ENCODE peak calls at places on chromosomes 1 and 21, in five cellular contexts. One of them, this sample, is unnamed.

GRCh38 chr21:15293251-15293650 is 228.5 kb upstream of the NRIP1 start:
- DNase-seq in neural progenitor cell: no peak
- DNase-seq in heart left ventricle: no peak
- DNase-seq in astrocyte of the spinal cord: peak
- DNase-seq in OCI-LY7: no peak
- DNase-seq in this sample: peak

GRCh38 chr1:197356723-197357533 is 88.9 kb downstream of the CRB1 start:
- DNase-seq in neural progenitor cell: peak
- DNase-seq in heart left ventricle: peak
- DNase-seq in astrocyte of the spinal cord: peak
- DNase-seq in OCI-LY7: peak
- DNase-seq in this sample: peak

GRCh38 chr1:241444836-241445235 is 74.7 kb downstream of the FH start:
- DNase-seq in neural progenitor cell: no peak
- DNase-seq in heart left ventricle: no peak
- DNase-seq in astrocyte of the spinal cord: no peak
- DNase-seq in OCI-LY7: no peak
- DNase-seq in this sample: no peak

GRCh38 chr1:17596651-17597509 is 57.4 kb downstream of the ARHGEF10L start:
- DNase-seq in neural progenitor cell: no peak
- DNase-seq in heart left ventricle: no peak
- DNase-seq in astrocyte of the spinal cord: no peak
- DNase-seq in OCI-LY7: no peak
- DNase-seq in this sample: no peak

GRCh38 chr1:205826407-205826806 is 13.4 kb upstream of the SLC41A1 start:
- DNase-seq in neural progenitor cell: no peak
- DNase-seq in heart left ventricle: no peak
- DNase-seq in astrocyte of the spinal cord: no peak
- DNase-seq in OCI-LY7: no peak
- DNase-seq in this sample: no peak

GRCh38 chr1:219495737-219496408 is 117.0 kb downstream of the ZC3H11B start:
- DNase-seq in neural progenitor cell: no peak
- DNase-seq in heart left ventricle: no peak
- DNase-seq in astrocyte of the spinal cord: no peak
- DNase-seq in OCI-LY7: no peak
- DNase-seq in this sample: no peak

GRCh38 chr1:237134929-237135328 is 92.9 kb downstream of the RYR2 start:
- DNase-seq in neural progenitor cell: no peak
- DNase-seq in heart left ventricle: no peak
- DNase-seq in astrocyte of the spinal cord: no peak
- DNase-seq in OCI-LY7: no peak
- DNase-seq in this sample: no peak

GRCh38 chr1:24914226-24915069 is 15.6 kb downstream of the RUNX3 start:
- DNase-seq in neural progenitor cell: no peak
- DNase-seq in heart left ventricle: no peak
- DNase-seq in astrocyte of the spinal cord: peak
- DNase-seq in OCI-LY7: no peak
- DNase-seq in this sample: no peak

GRCh38 chr1:222844108-222844779 is 29.4 kb downstream of the DISP1 start:
- DNase-seq in neural progenitor cell: peak
- DNase-seq in heart left ventricle: no peak
- DNase-seq in astrocyte of the spinal cord: peak
- DNase-seq in OCI-LY7: no peak
- DNase-seq in this sample: peak

GRCh38 chr1:171743014-171743870 is 1.4 kb upstream of the VAMP4 start:
- DNase-seq in neural progenitor cell: no peak
- DNase-seq in heart left ventricle: no peak
- DNase-seq in astrocyte of the spinal cord: peak
- DNase-seq in OCI-LY7: no peak
- DNase-seq in this sample: peak

GRCh38 chr1:5514519-5515183 is 477.6 kb downstream of the NPHP4 start:
- DNase-seq in neural progenitor cell: peak
- DNase-seq in heart left ventricle: peak
- DNase-seq in astrocyte of the spinal cord: peak
- DNase-seq in OCI-LY7: peak
- DNase-seq in this sample: peak

GRCh38 chr1:237878406-237878805 is 12.3 kb downstream of the ZP4 start:
- DNase-seq in neural progenitor cell: no peak
- DNase-seq in heart left ventricle: no peak
- DNase-seq in astrocyte of the spinal cord: no peak
- DNase-seq in OCI-LY7: no peak
- DNase-seq in this sample: no peak

GRCh38 chr1:186304982-186305949 is 69.8 kb downstream of the TPR start:
- DNase-seq in neural progenitor cell: peak
- DNase-seq in heart left ventricle: no peak
- DNase-seq in astrocyte of the spinal cord: peak
- DNase-seq in OCI-LY7: peak
- DNase-seq in this sample: peak

GRCh38 chr1:246181244-246181643 is 325.8 kb downstream of the SMYD3 start:
- DNase-seq in neural progenitor cell: no peak
- DNase-seq in heart left ventricle: no peak
- DNase-seq in astrocyte of the spinal cord: no peak
- DNase-seq in OCI-LY7: peak
- DNase-seq in this sample: no peak

GRCh38 chr1:215748431-215748830 is 181.3 kb downstream of the KCTD3 start:
- DNase-seq in neural progenitor cell: no peak
- DNase-seq in heart left ventricle: no peak
- DNase-seq in astrocyte of the spinal cord: no peak
- DNase-seq in OCI-LY7: no peak
- DNase-seq in this sample: no peak

GRCh38 chr1:229323205-229323604 is 19.6 kb downstream of the CCSAP start:
- DNase-seq in neural progenitor cell: no peak
- DNase-seq in heart left ventricle: no peak
- DNase-seq in astrocyte of the spinal cord: no peak
- DNase-seq in OCI-LY7: no peak
- DNase-seq in this sample: no peak

GRCh38 chr1:3924186-3924815 is 24.2 kb upstream of the C1orf174 start:
- DNase-seq in neural progenitor cell: no peak
- DNase-seq in heart left ventricle: no peak
- DNase-seq in astrocyte of the spinal cord: no peak
- DNase-seq in OCI-LY7: no peak
- DNase-seq in this sample: no peak

GRCh38 chr1:68954841-68955240 is 458.0 kb upstream of the DEPDC1 start:
- DNase-seq in neural progenitor cell: no peak
- DNase-seq in heart left ventricle: no peak
- DNase-seq in astrocyte of the spinal cord: peak
- DNase-seq in OCI-LY7: no peak
- DNase-seq in this sample: peak

GRCh38 chr1:180811886-180812285 is 100.8 kb upstream of the KIAA1614 start:
- DNase-seq in neural progenitor cell: no peak
- DNase-seq in heart left ventricle: no peak
- DNase-seq in astrocyte of the spinal cord: no peak
- DNase-seq in OCI-LY7: no peak
- DNase-seq in this sample: no peak

GRCh38 chr1:159339517-159339916 is 37.4 kb downstream of the FCER1A start:
- DNase-seq in neural progenitor cell: no peak
- DNase-seq in heart left ventricle: no peak
- DNase-seq in astrocyte of the spinal cord: peak
- DNase-seq in OCI-LY7: no peak
- DNase-seq in this sample: no peak

GRCh38 chr1:61081637-61082335 is 575 bp upstream of the NFIA start:
- DNase-seq in neural progenitor cell: peak
- DNase-seq in heart left ventricle: peak
- DNase-seq in astrocyte of the spinal cord: peak
- DNase-seq in OCI-LY7: peak
- DNase-seq in this sample: peak

GRCh38 chr1:159877695-159878444 is 15.4 kb upstream of the VSIG8 start:
- DNase-seq in neural progenitor cell: no peak
- DNase-seq in heart left ventricle: no peak
- DNase-seq in astrocyte of the spinal cord: no peak
- DNase-seq in OCI-LY7: no peak
- DNase-seq in this sample: no peak

GRCh38 chr1:206000641-206001339 is 2.4 kb downstream of the RAB7B start:
- DNase-seq in neural progenitor cell: no peak
- DNase-seq in heart left ventricle: no peak
- DNase-seq in astrocyte of the spinal cord: no peak
- DNase-seq in OCI-LY7: no peak
- DNase-seq in this sample: peak

GRCh38 chr1:63124666-63125191 is 197.6 kb upstream of the FOXD3 start:
- DNase-seq in neural progenitor cell: no peak
- DNase-seq in heart left ventricle: no peak
- DNase-seq in astrocyte of the spinal cord: peak
- DNase-seq in OCI-LY7: no peak
- DNase-seq in this sample: peak

GRCh38 chr1:204651843-204652421 is 33.6 kb downstream of the LRRN2 start:
- DNase-seq in neural progenitor cell: peak
- DNase-seq in heart left ventricle: no peak
- DNase-seq in astrocyte of the spinal cord: no peak
- DNase-seq in OCI-LY7: no peak
- DNase-seq in this sample: no peak

GRCh38 chr1:22915816-22916468 is 56.7 kb downstream of the LACTBL1 start:
- DNase-seq in neural progenitor cell: peak
- DNase-seq in heart left ventricle: no peak
- DNase-seq in astrocyte of the spinal cord: no peak
- DNase-seq in OCI-LY7: no peak
- DNase-seq in this sample: no peak

GRCh38 chr1:237748192-237748591 is 142.5 kb downstream of the ZP4 start:
- DNase-seq in neural progenitor cell: no peak
- DNase-seq in heart left ventricle: no peak
- DNase-seq in astrocyte of the spinal cord: no peak
- DNase-seq in OCI-LY7: no peak
- DNase-seq in this sample: no peak

GRCh38 chr1:1053022-1053421 is 21.1 kb downstream of the RNF223 start:
- DNase-seq in neural progenitor cell: no peak
- DNase-seq in heart left ventricle: no peak
- DNase-seq in astrocyte of the spinal cord: no peak
- DNase-seq in OCI-LY7: no peak
- DNase-seq in this sample: no peak

GRCh38 chr1:1050577-1051052 is 23.5 kb downstream of the RNF223 start:
- DNase-seq in neural progenitor cell: no peak
- DNase-seq in heart left ventricle: peak
- DNase-seq in astrocyte of the spinal cord: no peak
- DNase-seq in OCI-LY7: no peak
- DNase-seq in this sample: no peak

GRCh38 chr1:1049318-1050165 is 24.6 kb downstream of the RNF223 start:
- DNase-seq in neural progenitor cell: no peak
- DNase-seq in heart left ventricle: no peak
- DNase-seq in astrocyte of the spinal cord: no peak
- DNase-seq in OCI-LY7: no peak
- DNase-seq in this sample: no peak

GRCh38 chr1:1052003-1052840 is 21.9 kb downstream of the RNF223 start:
- DNase-seq in neural progenitor cell: no peak
- DNase-seq in heart left ventricle: no peak
- DNase-seq in astrocyte of the spinal cord: no peak
- DNase-seq in OCI-LY7: no peak
- DNase-seq in this sample: no peak

DNA sequence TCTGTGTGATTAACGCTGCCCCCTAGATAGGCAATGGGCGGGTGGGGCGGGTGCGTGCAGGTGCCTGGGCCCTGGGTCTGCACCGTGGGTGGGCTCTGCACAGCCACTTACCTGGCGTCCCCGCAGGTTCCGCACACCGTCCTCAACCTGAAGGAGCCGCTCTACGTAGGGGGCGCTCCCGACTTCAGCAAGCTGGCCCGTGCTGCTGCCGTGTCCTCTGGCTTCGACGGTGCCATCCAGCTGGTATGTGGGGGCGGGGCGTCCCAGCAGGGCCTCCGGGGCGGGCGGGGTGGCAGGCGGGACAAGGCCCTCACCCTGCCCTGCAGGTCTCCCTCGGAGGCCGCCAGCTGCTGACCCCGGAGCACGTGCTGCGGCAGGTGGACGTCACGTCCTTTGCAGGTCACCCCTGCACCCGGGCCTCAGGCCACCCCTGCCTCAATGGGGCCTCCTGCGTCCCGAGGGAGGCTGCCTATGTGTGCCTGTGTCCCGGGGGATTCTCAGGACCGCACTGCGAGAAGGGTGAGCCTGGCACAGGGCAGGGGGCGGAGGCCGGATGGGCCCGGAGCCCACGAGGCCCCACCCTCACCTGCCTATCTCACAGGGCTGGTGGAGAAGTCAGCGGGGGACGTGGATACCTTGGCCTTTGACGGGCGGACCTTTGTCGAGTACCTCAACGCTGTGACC is 22.8 kb downstream of the RNF223 start:
- DNase-seq in neural progenitor cell: no peak
- DNase-seq in heart left ventricle: no peak
- DNase-seq in astrocyte of the spinal cord: no peak
- DNase-seq in OCI-LY7: no peak
- DNase-seq in this sample: no peak
- TF ChIP-seq CTCF in neural progenitor cell: no peak
- TF ChIP-seq CTCF in heart left ventricle: no peak
- TF ChIP-seq CTCF in astrocyte of the spinal cord: no peak
- TF ChIP-seq CTCF in OCI-LY7: no peak
- TF ChIP-seq CTCF in this sample: no peak

GRCh38 chr1:1628656-1629429 is 3.1 kb upstream of the MMP23B start:
- DNase-seq in neural progenitor cell: peak
- DNase-seq in heart left ventricle: no peak
- DNase-seq in astrocyte of the spinal cord: no peak
- DNase-seq in OCI-LY7: peak
- DNase-seq in this sample: no peak
- H3K4me3 ChIP-seq in neural progenitor cell: no peak
- H3K4me3 ChIP-seq in heart left ventricle: no peak
- H3K4me3 ChIP-seq in astrocyte of the spinal cord: no peak
- H3K4me3 ChIP-seq in OCI-LY7: peak
- H3K4me3 ChIP-seq in this sample: no peak

DNA sequence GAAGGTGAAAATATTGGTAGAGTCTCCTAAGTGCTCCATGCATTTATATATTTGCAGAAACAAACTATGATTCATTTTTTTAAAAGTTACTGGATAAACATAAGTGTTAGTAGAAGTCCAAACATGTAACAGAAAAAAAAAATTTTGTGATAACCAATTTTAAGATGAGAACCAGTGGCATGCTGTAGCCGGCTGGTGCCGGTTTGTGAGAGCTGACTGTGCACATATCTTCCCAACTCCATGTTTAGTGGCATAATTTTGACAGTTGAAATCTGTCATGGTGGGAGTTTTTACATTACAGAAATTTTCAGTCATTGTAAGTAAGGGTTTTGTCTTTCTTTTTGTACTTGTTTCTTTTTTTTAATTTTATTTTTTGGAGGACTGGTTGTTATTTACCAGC is 141.2 kb downstream of the TTLL7 start:
- DNase-seq in neural progenitor cell: no peak
- DNase-seq in heart left ventricle: no peak
- DNase-seq in astrocyte of the spinal cord: no peak
- DNase-seq in OCI-LY7: no peak
- DNase-seq in this sample: no peak
- TF ChIP-seq CTCF in neural progenitor cell: no peak
- TF ChIP-seq CTCF in heart left ventricle: no peak
- TF ChIP-seq CTCF in astrocyte of the spinal cord: no peak
- TF ChIP-seq CTCF in OCI-LY7: no peak
- TF ChIP-seq CTCF in this sample: no peak

DNA sequence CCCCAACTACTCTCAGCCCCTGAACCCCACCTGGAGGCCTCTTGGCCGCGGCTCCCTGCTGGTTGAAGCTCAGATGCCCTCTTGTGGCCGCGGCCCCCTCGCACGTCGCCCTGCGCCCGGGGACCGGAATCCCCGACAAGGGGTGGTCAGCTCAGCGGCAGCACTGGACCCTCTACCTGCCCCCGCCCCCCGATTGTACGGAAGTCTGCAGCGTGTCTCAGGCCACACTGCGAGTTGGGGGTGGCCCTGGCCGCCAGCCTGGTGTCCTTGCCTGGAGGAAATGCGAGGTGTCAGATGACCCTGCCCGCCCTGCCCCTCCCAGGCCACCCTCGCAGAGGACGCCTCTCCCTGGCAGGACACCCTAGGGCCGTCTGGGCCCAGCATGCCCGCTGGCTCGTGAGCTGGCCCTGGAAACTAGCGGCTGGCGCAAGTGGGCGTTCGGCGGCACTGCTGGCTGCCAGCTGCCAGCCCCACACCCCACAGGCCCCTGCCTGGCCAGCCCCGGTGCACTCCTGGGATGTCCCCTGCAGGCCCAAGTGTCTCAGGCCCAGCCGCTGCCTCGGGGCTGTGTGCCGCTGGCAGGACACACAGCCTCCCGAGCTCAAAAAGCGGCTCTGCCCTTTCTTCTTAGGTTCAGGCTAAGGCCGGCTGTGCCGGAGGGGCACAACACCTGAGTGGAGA is 60.8 kb downstream of the EDN2 start:
- DNase-seq in neural progenitor cell: peak
- DNase-seq in heart left ventricle: peak
- DNase-seq in astrocyte of the spinal cord: no peak
- DNase-seq in OCI-LY7: no peak
- DNase-seq in this sample: no peak
- H3K4me3 ChIP-seq in neural progenitor cell: no peak
- H3K4me3 ChIP-seq in heart left ventricle: peak
- H3K4me3 ChIP-seq in astrocyte of the spinal cord: no peak
- H3K4me3 ChIP-seq in OCI-LY7: no peak
- H3K4me3 ChIP-seq in this sample: no peak

This sample was measured in fibroblast of the aortic adventitia.